ENCODE peak calls at places on chromosomes 13 and 19, in ten cellular contexts. O is HCT116, T is keratinocyte, K is neural progenitor cell, Y is heart right ventricle, G is colonic mucosa, J is GM12878, P is fibroblast of lung, D is heart left ventricle, L is tibial nerve. H is an unnamed sample.
A peak's percentile ranks its signal among the peaks of the same experiment; 100 is the strongest.

GRCh38 chr13:21465710-21466160 is 6.6 kb upstream of the ZDHHC20 start:
- DNase-seq in O (no peak), T (no peak), K (peak; percentile 68), Y (no peak), G (peak; percentile 25), J (no peak), P (no peak), D (no peak), L (no peak), H (no peak)

GRCh38 chr19:54461201-54462071 is 2.1 kb downstream of the LENG9 start:
- DNase-seq in O (no peak), T (no peak), K (no peak), Y (no peak), G (peak; percentile 32), J (no peak), P (peak; percentile 90), D (no peak), L (no peak), H (no peak)

GRCh38 chr19:31127132-31127967 is 221.9 kb downstream of the TSHZ3 start:
- DNase-seq in O (no peak), T (no peak), K (no peak), Y (no peak), G (peak; percentile 28), J (no peak), P (peak; percentile 87), D (no peak), L (no peak), H (peak; percentile 52)

GRCh38 chr19:16233836-16234551 is 36.3 kb downstream of the AP1M1 start:
- DNase-seq in O (no peak), T (no peak), K (no peak), Y (no peak), G (no peak), J (no peak), P (no peak), D (no peak), L (no peak), H (no peak)

GRCh38 chr13:21777813-21778212 is 106.9 kb downstream of the FGF9 start:
- DNase-seq in O (no peak), T (no peak), K (no peak), Y (no peak), G (no peak), J (no peak), P (no peak), D (no peak), L (no peak), H (no peak)

GRCh38 chr19:19674315-19674714 is 5.7 kb downstream of the ZNF101 start:
- DNase-seq in O (no peak), T (no peak), K (no peak), Y (no peak), G (no peak), J (no peak), P (no peak), D (no peak), L (no peak), H (no peak)

GRCh38 chr13:41756198-41756885 is 204.6 kb downstream of the VWA8 start:
- DNase-seq in O (no peak), T (no peak), K (no peak), Y (no peak), G (no peak), J (no peak), P (no peak), D (no peak), L (no peak), H (no peak)

GRCh38 chr19:704447-704741 is 4.3 kb upstream of the PALM start:
- DNase-seq in O (no peak), T (no peak), K (no peak), Y (no peak), G (no peak), J (no peak), P (no peak), D (no peak), L (no peak), H (no peak)

GRCh38 chr19:41951686-41952172 is 7.4 kb downstream of the RABAC1 start:
- DNase-seq in O (peak; percentile 59), T (peak; percentile 35), K (peak; percentile 85), Y (peak; percentile 71), G (peak; percentile 91), J (no peak), P (peak; percentile 66), D (peak; percentile 68), L (peak; percentile 73), H (peak; percentile 57)

GRCh38 chr13:43728411-43728810 is 58.4 kb downstream of the ENOX1 start:
- DNase-seq in O (no peak), T (no peak), K (no peak), Y (no peak), G (no peak), J (no peak), P (peak; percentile 43), D (no peak), L (no peak), H (no peak)

GRCh38 chr13:37065893-37066526 is 6.5 kb upstream of the SUPT20H start:
- DNase-seq in O (no peak), T (no peak), K (no peak), Y (no peak), G (no peak), J (no peak), P (no peak), D (no peak), L (no peak), H (no peak)

GRCh38 chr13:39956036-39956435 is 300.6 kb downstream of the COG6 start:
- DNase-seq in O (no peak), T (no peak), K (no peak), Y (no peak), G (no peak), J (peak; percentile 73), P (no peak), D (no peak), L (no peak), H (no peak)

GRCh38 chr13:64078025-64078424 is 2662.4 kb upstream of the PCDH20 start:
- DNase-seq in O (no peak), T (no peak), K (no peak), Y (no peak), G (no peak), J (no peak), P (no peak), D (no peak), L (no peak), H (no peak)

GRCh38 chr19:33686246-33686645 is 64.5 kb downstream of the CHST8 start:
- DNase-seq in O (no peak), T (no peak), K (no peak), Y (no peak), G (no peak), J (no peak), P (no peak), D (no peak), L (no peak), H (no peak)

GRCh38 chr13:43293986-43294880 is 270.8 kb downstream of the DNAJC15 start:
- DNase-seq in O (no peak), T (no peak), K (no peak), Y (no peak), G (no peak), J (no peak), P (peak; percentile 36), D (no peak), L (no peak), H (no peak)

GRCh38 chr19:20660473-20660872 is 898 bp downstream of the ZNF626 start:
- DNase-seq in O (no peak), T (no peak), K (peak; percentile 25), Y (no peak), G (no peak), J (no peak), P (peak; percentile 19), D (no peak), L (no peak), H (no peak)

GRCh38 chr13:80469841-80470378 is 129.0 kb upstream of the SPRY2 start:
- DNase-seq in O (no peak), T (peak; percentile 5), K (no peak), Y (peak; percentile 73), G (peak; percentile 25), J (no peak), P (peak; percentile 100), D (peak; percentile 73), L (peak; percentile 87), H (peak; percentile 53)

GRCh38 chr13:72565893-72566292 is 161.5 kb downstream of the MZT1 start:
- DNase-seq in O (peak; percentile 10), T (no peak), K (peak; percentile 65), Y (no peak), G (no peak), J (no peak), P (peak; percentile 61), D (no peak), L (no peak), H (no peak)
- TF ChIP-seq CTCF in O (peak; percentile 18), T (no peak), K (peak; percentile 90), Y (peak; percentile 68), G (peak; percentile 61), J (peak; percentile 49), P (peak; percentile 64), D (peak; percentile 9), L (peak; percentile 15), H (peak; percentile 35)

GRCh38 chr19:5623397-5624153 is 692 bp downstream of the SAFB start:
- DNase-seq in O (no peak), T (no peak), K (peak; percentile 16), Y (peak; percentile 13), G (peak; percentile 31), J (no peak), P (no peak), D (no peak), L (no peak), H (no peak)

GRCh38 chr19:5625641-5626040 is 2.8 kb downstream of the SAFB start:
- DNase-seq in O (no peak), T (no peak), K (no peak), Y (no peak), G (no peak), J (no peak), P (no peak), D (no peak), L (no peak), H (no peak)

GRCh38 chr19:5624154-5624663 is 1.3 kb downstream of the SAFB start:
- DNase-seq in O (no peak), T (no peak), K (peak; percentile 39), Y (peak; percentile 22), G (peak; percentile 58), J (no peak), P (peak; percentile 59), D (peak; percentile 20), L (peak; percentile 29), H (no peak)

GRCh38 chr19:5622465-5623396 is at the start of the genes SAFB and SAFB2:
- DNase-seq in O (peak; percentile 99), T (peak; percentile 96), K (peak; percentile 100), Y (peak; percentile 99), G (peak; percentile 99), J (peak; percentile 99), P (peak; percentile 100), D (peak; percentile 99), L (peak; percentile 96), H (peak; percentile 97)

GRCh38 chr19:5624741-5625140 is 1.9 kb downstream of the SAFB start:
- DNase-seq in O (no peak), T (no peak), K (peak; percentile 33), Y (no peak), G (no peak), J (no peak), P (no peak), D (no peak), L (no peak), H (no peak)
- H3K4me1 ChIP-seq in O (peaks cover 24% of the 10 kb centered on the region), T (peaks cover 22% of the 10 kb centered on the region), K (peaks cover 38% of the 10 kb centered on the region), Y (peaks cover 56% of the 10 kb centered on the region), G (peaks cover 9% of the 10 kb centered on the region), J (peaks cover 31% of the 10 kb centered on the region), P (peaks cover 14% of the 10 kb centered on the region), D (peaks cover 75% of the 10 kb centered on the region), L (peaks cover 3% of the 10 kb centered on the region), H (peaks cover 18% of the 10 kb centered on the region)

GRCh38 chr19:13012390-13012689 is 17.1 kb downstream of the NFIX start:
- DNase-seq in O (no peak), T (no peak), K (no peak), Y (no peak), G (no peak), J (no peak), P (no peak), D (no peak), L (no peak), H (no peak)
- H3K4me3 ChIP-seq in O (no peak overlapping the region), T (peak overlapping the region; percentile 60), K (no peak overlapping the region), Y (peak overlapping the region; percentile 21), G (no peak overlapping the region), J (no peak overlapping the region), P (peak overlapping the region; percentile 63), D (peak overlapping the region; percentile 35), L (peak overlapping the region; percentile 43), H (no peak overlapping the region)

GRCh38 chr13:48278806-48279205 is 24.7 kb upstream of the RB1 start:
- DNase-seq in O (no peak), T (no peak), K (no peak), Y (no peak), G (no peak), J (no peak), P (no peak), D (no peak), L (no peak), H (no peak)
- TF ChIP-seq CTCF in O (no peak), T (no peak), K (no peak), Y (no peak), G (no peak), J (no peak), P (no peak), D (no peak), L (no peak), H (no peak)